ENCODE peak calls at places on chromosome 10, in five cellular contexts. S, U, A, B and M are unnamed samples.

GRCh38 chr10:117627561-117627960 is 85.0 kb downstream of the EMX2 start:
- DNase-seq in B (no peak), U (no peak), A (no peak), S (no peak), M (no peak)

GRCh38 chr10:34049469-34049868 is 715.0 kb upstream of the NRP1 start:
- DNase-seq in A (no peak), S (no peak), U (no peak), B (no peak), M (no peak)

GRCh38 chr10:31937371-31937770 is 8.7 kb upstream of the ARHGAP12 start:
- DNase-seq in U (no peak), A (no peak), B (no peak), S (no peak), M (no peak)

GRCh38 chr10:73860050-73860491 is 14.3 kb downstream of the CAMK2G start:
- DNase-seq in S (no peak), A (no peak), U (no peak), B (no peak), M (no peak)

GRCh38 chr10:95384011-95384704 is 93.4 kb upstream of the PDLIM1 start:
- DNase-seq in S (no peak), B (no peak), U (no peak), A (no peak), M (no peak)

GRCh38 chr10:126670886-126671285 is 393 bp upstream of the C10orf90 start:
- DNase-seq in U (no peak), B (no peak), S (no peak), A (no peak), M (no peak)

GRCh38 chr10:50648089-50648934 is 24.6 kb upstream of the SGMS1 start:
- DNase-seq in A (no peak), S (no peak), U (no peak), B (no peak), M (no peak)

GRCh38 chr10:77392236-77392721 is 245.3 kb downstream of the KCNMA1 start:
- DNase-seq in A (no peak), U (peak; percentile 76), S (no peak), B (no peak), M (no peak)

GRCh38 chr10:130459851-130460490 is 323.8 kb downstream of the GLRX3 start:
- DNase-seq in S (no peak), A (no peak), B (no peak), U (no peak), M (no peak)

GRCh38 chr10:3935141-3935540 is 150.1 kb upstream of the KLF6 start:
- DNase-seq in U (no peak), A (no peak), B (no peak), S (no peak), M (no peak)

GRCh38 chr10:6543431-6544005 is 36.6 kb downstream of the PRKCQ start:
- DNase-seq in A (no peak), B (no peak), S (no peak), U (no peak), M (no peak)

GRCh38 chr10:1938317-1938716 is 201.0 kb upstream of the ADARB2 start:
- DNase-seq in S (no peak), B (no peak), A (no peak), U (no peak), M (no peak)

GRCh38 chr10:62268399-62269076 is at the start of gene RTKN2:
- DNase-seq in B (peak; percentile 89), U (peak; percentile 49), S (peak; percentile 95), A (peak; percentile 70), M (peak; percentile 64)

GRCh38 chr10:102452672-102453340 is 1.5 kb upstream of the C10orf95 start:
- DNase-seq in B (peak; percentile 71), U (no peak), A (no peak), S (no peak), M (peak; percentile 95)

GRCh38 chr10:126433351-126433750 is 45.1 kb upstream of the ADAM12 start:
- DNase-seq in U (no peak), B (no peak), S (no peak), A (peak; percentile 50), M (no peak)

GRCh38 chr10:126059101-126059826 is 162.9 kb downstream of the FANK1 start:
- DNase-seq in S (no peak), U (peak; percentile 69), B (no peak), A (no peak), M (no peak)

GRCh38 chr10:58152698-58153263 is 114.9 kb downstream of the IPMK start:
- DNase-seq in U (peak; percentile 58), B (peak; percentile 36), A (no peak), S (no peak), M (no peak)

DNA sequence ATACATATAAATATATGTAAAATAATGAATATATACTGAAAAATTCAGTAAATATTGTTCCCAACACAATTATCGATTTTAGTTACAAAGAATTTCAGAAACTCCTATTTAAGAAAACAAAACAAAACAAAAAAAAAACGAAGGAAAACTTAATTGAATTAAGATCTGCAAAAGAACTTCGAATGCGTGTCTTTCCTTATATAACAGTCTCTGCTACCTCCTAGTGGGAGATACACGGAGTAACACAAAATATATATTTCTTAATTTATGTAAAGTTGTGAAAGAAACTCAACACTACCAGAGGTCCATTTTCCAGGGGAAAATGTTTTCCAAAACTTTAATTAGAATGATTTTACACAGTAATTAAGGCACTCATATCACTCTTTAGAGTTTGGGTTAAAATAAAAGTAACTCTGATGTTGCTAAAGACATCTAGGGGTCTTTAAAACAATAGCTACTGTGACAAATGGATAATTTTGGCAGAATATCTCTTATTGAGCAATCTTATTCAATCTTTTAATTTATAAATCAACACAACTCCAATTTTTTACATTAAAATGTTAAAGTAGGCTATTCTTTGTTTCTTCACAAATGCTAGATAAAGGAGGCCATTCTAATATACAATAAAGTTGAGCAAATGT is 41.6 kb downstream of the NEBL start:
- DNase-seq in U (no peak), B (no peak), S (no peak), A (no peak), M (no peak)
- TF ChIP-seq CTCF in U (peak; percentile 13), B (peak; percentile 23), S (no peak), A (peak; percentile 44), M (peak; percentile 41)

GRCh38 chr10:111360260-111360925 is 283.6 kb downstream of the ADRA2A start:
- DNase-seq in S (no peak), U (no peak), B (peak; percentile 45), A (no peak), M (no peak)
- TF ChIP-seq CTCF in S (no peak), U (no peak), B (peak; percentile 52), A (peak; percentile 44), M (no peak)

GRCh38 chr10:79202188-79203013 is 133.6 kb downstream of the ZMIZ1 start:
- DNase-seq in B (peak; percentile 75), S (peak; percentile 88), U (no peak), A (no peak), M (peak; percentile 61)
- TF ChIP-seq CTCF in B (peak; percentile 57), S (peak; percentile 58), U (peak; percentile 75), A (peak; percentile 79), M (peak; percentile 66)

DNA sequence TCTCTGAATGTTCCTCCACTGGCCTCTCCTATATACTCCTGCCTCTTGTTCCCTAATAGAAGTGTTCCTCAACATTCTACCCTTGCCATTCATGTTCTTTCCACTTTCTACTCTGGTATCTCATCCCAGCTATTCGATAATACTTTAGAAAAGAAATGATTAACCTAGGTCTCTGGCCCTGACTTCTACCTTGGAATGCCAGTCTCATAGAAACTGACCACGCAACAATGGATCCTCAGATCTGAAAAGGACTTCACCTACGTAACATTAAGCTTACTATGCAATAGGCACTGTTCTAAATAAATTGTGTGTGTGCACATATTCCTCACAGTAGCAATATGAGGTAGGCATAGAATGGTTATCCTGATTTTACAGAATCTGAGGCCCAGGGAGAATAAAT is 234.5 kb downstream of the DNAJC1 start:
- DNase-seq in S (no peak), A (no peak), B (no peak), U (no peak), M (no peak)
- TF ChIP-seq CTCF in S (no peak), A (no peak), B (no peak), U (no peak), M (no peak)

DNA sequence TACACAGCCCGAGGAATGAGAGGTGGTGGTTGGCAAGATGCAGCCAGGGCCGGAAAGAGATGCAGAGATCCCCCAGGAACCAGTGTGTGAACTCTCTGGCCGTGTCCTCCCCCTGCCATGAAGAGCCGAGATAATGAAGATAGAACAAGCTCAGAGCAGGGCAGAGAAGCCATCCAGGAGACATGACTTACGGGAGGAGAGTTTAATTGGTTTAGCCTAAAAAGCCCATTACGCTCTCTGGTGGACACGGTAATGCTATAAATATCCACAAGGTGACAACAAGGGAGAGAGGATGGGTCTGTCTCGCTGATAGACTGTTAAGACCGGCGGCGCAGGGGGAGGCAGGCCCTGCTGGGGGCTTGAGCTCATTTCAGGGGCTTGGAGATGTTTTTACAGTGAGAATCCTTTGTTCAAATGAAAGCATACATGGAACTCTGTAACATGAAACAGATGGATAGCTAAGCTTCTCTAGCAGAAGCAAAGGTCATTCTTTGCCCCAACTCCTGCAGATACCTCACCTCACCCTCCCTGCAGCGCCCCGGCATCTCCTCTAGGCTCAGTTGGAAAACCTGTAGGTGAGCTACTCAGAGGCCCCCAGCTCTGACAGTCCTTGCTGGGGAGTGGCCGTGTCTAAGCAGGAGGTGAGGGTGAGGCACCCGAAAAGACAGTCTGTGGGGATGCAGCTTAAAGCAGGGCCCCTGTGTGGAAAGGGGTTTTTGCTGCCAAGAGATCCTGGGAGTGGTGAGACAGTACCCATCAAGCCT is 40.8 kb upstream of the LOXL4 start:
- DNase-seq in S (no peak), B (no peak), A (no peak), U (no peak), M (no peak)
- TF ChIP-seq CTCF in S (no peak), B (no peak), A (no peak), U (no peak), M (no peak)

GRCh38 chr10:133015816-133016462 is 71.8 kb upstream of the ADGRA1 start:
- DNase-seq in U (no peak), A (no peak), B (no peak), S (peak; percentile 66), M (no peak)
- TF ChIP-seq CTCF in U (no peak), A (no peak), B (no peak), S (no peak), M (no peak)